ENCODE peak calls at places on chromosome 18, in seven cellular contexts. One of them, this sample, is unnamed.

GRCh38 chr18:49907346-49907929 is 94.1 kb upstream of the ACAA2 start:
- DNase-seq in K562: no peak
- DNase-seq in GM12878: no peak
- DNase-seq in HCT116: no peak
- DNase-seq in SK-N-SH: no peak
- DNase-seq in HepG2: peak
- DNase-seq in H1: no peak
- DNase-seq in this sample: no peak

GRCh38 chr18:63259581-63259830 is 60.1 kb downstream of the BCL2 start:
- DNase-seq in K562: no peak
- DNase-seq in GM12878: no peak
- DNase-seq in HCT116: no peak
- DNase-seq in SK-N-SH: no peak
- DNase-seq in HepG2: no peak
- DNase-seq in H1: no peak
- DNase-seq in this sample: no peak

GRCh38 chr18:1526996-1527395 is 622.3 kb downstream of the ADCYAP1 start:
- DNase-seq in K562: no peak
- DNase-seq in GM12878: no peak
- DNase-seq in HCT116: no peak
- DNase-seq in SK-N-SH: no peak
- DNase-seq in HepG2: no peak
- DNase-seq in H1: no peak
- DNase-seq in this sample: no peak

GRCh38 chr18:62529597-62529996 is 6.8 kb downstream of the ZCCHC2 start:
- DNase-seq in K562: no peak
- DNase-seq in GM12878: no peak
- DNase-seq in HCT116: no peak
- DNase-seq in SK-N-SH: no peak
- DNase-seq in HepG2: no peak
- DNase-seq in H1: no peak
- DNase-seq in this sample: no peak

GRCh38 chr18:45412577-45412976 is 202.7 kb upstream of the SLC14A2 start:
- DNase-seq in K562: no peak
- DNase-seq in GM12878: peak
- DNase-seq in HCT116: no peak
- DNase-seq in SK-N-SH: no peak
- DNase-seq in HepG2: no peak
- DNase-seq in H1: no peak
- DNase-seq in this sample: no peak

GRCh38 chr18:7415081-7415894 is 151.8 kb upstream of the PTPRM start:
- DNase-seq in K562: no peak
- DNase-seq in GM12878: no peak
- DNase-seq in HCT116: no peak
- DNase-seq in SK-N-SH: no peak
- DNase-seq in HepG2: no peak
- DNase-seq in H1: no peak
- DNase-seq in this sample: no peak

GRCh38 chr18:3901811-3902210 is 451.8 kb downstream of the TGIF1 start:
- DNase-seq in K562: no peak
- DNase-seq in GM12878: no peak
- DNase-seq in HCT116: no peak
- DNase-seq in SK-N-SH: no peak
- DNase-seq in HepG2: no peak
- DNase-seq in H1: no peak
- DNase-seq in this sample: no peak

GRCh38 chr18:2981212-2981728 is 31.7 kb downstream of the LPIN2 start:
- DNase-seq in K562: no peak
- DNase-seq in GM12878: no peak
- DNase-seq in HCT116: no peak
- DNase-seq in SK-N-SH: no peak
- DNase-seq in HepG2: no peak
- DNase-seq in H1: no peak
- DNase-seq in this sample: no peak

GRCh38 chr18:30192216-30192615 is 850.3 kb downstream of the DSC3 start:
- DNase-seq in K562: no peak
- DNase-seq in GM12878: no peak
- DNase-seq in HCT116: no peak
- DNase-seq in SK-N-SH: no peak
- DNase-seq in HepG2: peak
- DNase-seq in H1: no peak
- DNase-seq in this sample: no peak

GRCh38 chr18:62897153-62897552 is 181.8 kb downstream of the PHLPP1 start:
- DNase-seq in K562: no peak
- DNase-seq in GM12878: no peak
- DNase-seq in HCT116: no peak
- DNase-seq in SK-N-SH: no peak
- DNase-seq in HepG2: no peak
- DNase-seq in H1: no peak
- DNase-seq in this sample: no peak

GRCh38 chr18:34740101-34740500 is 30.0 kb downstream of the DTNA start:
- DNase-seq in K562: no peak
- DNase-seq in GM12878: no peak
- DNase-seq in HCT116: no peak
- DNase-seq in SK-N-SH: no peak
- DNase-seq in HepG2: no peak
- DNase-seq in H1: no peak
- DNase-seq in this sample: no peak

GRCh38 chr18:50928551-50928950 is 39.3 kb upstream of the ELAC1 start:
- DNase-seq in K562: peak
- DNase-seq in GM12878: no peak
- DNase-seq in HCT116: no peak
- DNase-seq in SK-N-SH: no peak
- DNase-seq in HepG2: no peak
- DNase-seq in H1: no peak
- DNase-seq in this sample: no peak

GRCh38 chr18:43396266-43396665 is 119.0 kb upstream of the SYT4 start:
- DNase-seq in K562: no peak
- DNase-seq in GM12878: no peak
- DNase-seq in HCT116: no peak
- DNase-seq in SK-N-SH: peak
- DNase-seq in HepG2: no peak
- DNase-seq in H1: no peak
- DNase-seq in this sample: no peak

GRCh38 chr18:5285326-5285725 is 10.2 kb downstream of the ZBTB14 start:
- DNase-seq in K562: no peak
- DNase-seq in GM12878: no peak
- DNase-seq in HCT116: no peak
- DNase-seq in SK-N-SH: peak
- DNase-seq in HepG2: no peak
- DNase-seq in H1: no peak
- DNase-seq in this sample: no peak
- TF ChIP-seq JUND in K562: no peak
- TF ChIP-seq JUND in GM12878: no peak
- TF ChIP-seq JUND in HCT116: no peak
- TF ChIP-seq JUND in SK-N-SH: no peak
- TF ChIP-seq JUND in HepG2: no peak
- TF ChIP-seq JUND in H1: no peak
- TF ChIP-seq JUND in this sample: no peak

DNA sequence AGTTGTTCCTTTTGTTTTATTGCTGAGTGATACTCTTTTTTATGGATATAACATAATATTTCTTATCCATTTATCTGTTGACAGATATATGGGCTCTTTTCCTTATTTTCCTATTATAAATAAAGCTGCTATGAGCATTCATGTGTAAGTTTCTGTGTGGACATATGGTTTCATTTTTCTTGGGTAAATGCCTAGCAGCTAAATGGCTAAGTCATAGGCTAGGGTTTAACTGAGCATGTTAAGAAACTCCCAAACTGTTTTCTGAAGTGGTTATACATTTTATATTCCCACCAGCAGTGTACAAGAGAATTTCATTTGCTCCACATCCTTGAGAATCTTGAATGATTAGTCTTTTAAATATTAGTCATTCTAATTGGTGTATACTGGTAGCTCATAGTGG is 786.6 kb upstream of the CDH2 start:
- DNase-seq in K562: no peak
- DNase-seq in GM12878: no peak
- DNase-seq in HCT116: no peak
- DNase-seq in SK-N-SH: no peak
- DNase-seq in HepG2: no peak
- DNase-seq in H1: no peak
- DNase-seq in this sample: no peak
- TF ChIP-seq JUND in K562: no peak
- TF ChIP-seq JUND in GM12878: no peak
- TF ChIP-seq JUND in HCT116: no peak
- TF ChIP-seq JUND in SK-N-SH: no peak
- TF ChIP-seq JUND in HepG2: no peak
- TF ChIP-seq JUND in H1: no peak
- TF ChIP-seq JUND in this sample: no peak

GRCh38 chr18:36075862-36076587 is 8.7 kb upstream of the RPRD1A start:
- DNase-seq in K562: no peak
- DNase-seq in GM12878: peak
- DNase-seq in HCT116: no peak
- DNase-seq in SK-N-SH: no peak
- DNase-seq in HepG2: peak
- DNase-seq in H1: no peak
- DNase-seq in this sample: peak

GRCh38 chr18:36078751-36079529 is 11.6 kb upstream of the RPRD1A start:
- DNase-seq in K562: no peak
- DNase-seq in GM12878: no peak
- DNase-seq in HCT116: no peak
- DNase-seq in SK-N-SH: no peak
- DNase-seq in HepG2: peak
- DNase-seq in H1: no peak
- DNase-seq in this sample: no peak

GRCh38 chr18:36074435-36074834 is 7.1 kb upstream of the RPRD1A start:
- DNase-seq in K562: no peak
- DNase-seq in GM12878: no peak
- DNase-seq in HCT116: no peak
- DNase-seq in SK-N-SH: no peak
- DNase-seq in HepG2: no peak
- DNase-seq in H1: no peak
- DNase-seq in this sample: no peak

GRCh38 chr18:36073676-36074075 is 6.3 kb upstream of the RPRD1A start:
- DNase-seq in K562: no peak
- DNase-seq in GM12878: no peak
- DNase-seq in HCT116: no peak
- DNase-seq in SK-N-SH: no peak
- DNase-seq in HepG2: no peak
- DNase-seq in H1: no peak
- DNase-seq in this sample: no peak
- TF ChIP-seq JUND in K562: no peak
- TF ChIP-seq JUND in GM12878: no peak
- TF ChIP-seq JUND in HCT116: no peak
- TF ChIP-seq JUND in SK-N-SH: no peak
- TF ChIP-seq JUND in HepG2: no peak
- TF ChIP-seq JUND in H1: no peak
- TF ChIP-seq JUND in this sample: no peak

DNA sequence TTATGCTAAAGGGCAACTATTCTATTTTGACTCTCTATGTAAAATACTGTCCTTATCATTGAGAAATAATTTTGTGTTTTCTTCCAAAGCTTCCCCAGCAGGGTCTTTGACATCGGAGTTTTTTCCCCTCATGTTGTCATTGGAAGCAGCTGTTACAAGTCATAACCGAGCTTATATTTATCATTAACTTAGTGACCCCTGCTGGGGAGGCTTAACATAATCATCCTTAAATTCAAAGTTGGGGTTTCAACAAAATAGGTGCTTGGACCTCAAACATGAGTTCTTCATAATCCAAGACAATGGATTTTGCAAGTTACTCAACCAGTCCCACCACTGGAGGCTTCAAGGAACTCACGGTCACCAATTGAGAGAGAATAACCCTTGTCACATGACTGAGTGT is 330.9 kb downstream of the DCC start:
- DNase-seq in K562: no peak
- DNase-seq in GM12878: no peak
- DNase-seq in HCT116: no peak
- DNase-seq in SK-N-SH: peak
- DNase-seq in HepG2: peak
- DNase-seq in H1: no peak
- DNase-seq in this sample: peak
- TF ChIP-seq JUND in K562: no peak
- TF ChIP-seq JUND in GM12878: no peak
- TF ChIP-seq JUND in HCT116: no peak
- TF ChIP-seq JUND in SK-N-SH: no peak
- TF ChIP-seq JUND in HepG2: no peak
- TF ChIP-seq JUND in H1: no peak
- TF ChIP-seq JUND in this sample: no peak

GRCh38 chr18:48486762-48487161 is 52.1 kb upstream of the CTIF start:
- DNase-seq in K562: no peak
- DNase-seq in GM12878: no peak
- DNase-seq in HCT116: no peak
- DNase-seq in SK-N-SH: no peak
- DNase-seq in HepG2: no peak
- DNase-seq in H1: no peak
- DNase-seq in this sample: no peak
- TF ChIP-seq JUND in K562: no peak
- TF ChIP-seq JUND in GM12878: no peak
- TF ChIP-seq JUND in HCT116: no peak
- TF ChIP-seq JUND in SK-N-SH: no peak
- TF ChIP-seq JUND in HepG2: no peak
- TF ChIP-seq JUND in H1: no peak
- TF ChIP-seq JUND in this sample: no peak

This sample was measured in T47D.